ENCODE peak calls at places on chromosomes 1 and 21, in four cellular contexts. I is colonic mucosa; X is CD4-positive, alpha-beta T cell; R is CD8-positive, alpha-beta T cell. L is an unnamed sample.

GRCh38 chr1:164969256-164969655 is 387.3 kb downstream of the LMX1A start:
- DNase-seq in I (no peak), R (no peak), X (no peak), L (no peak)

GRCh38 chr1:110477445-110477957 is 26.6 kb downstream of the PROK1 start:
- DNase-seq in R (no peak), I (peak; percentile 25), X (no peak), L (no peak)

GRCh38 chr1:31418626-31419025 is 5.6 kb downstream of the SERINC2 start:
- DNase-seq in I (no peak), R (no peak), X (no peak), L (no peak)

GRCh38 chr1:156652131-156652991 is 10.4 kb downstream of the BCAN start:
- DNase-seq in I (no peak), R (no peak), X (no peak), L (no peak)

GRCh38 chr1:192788184-192788583 is 20.7 kb upstream of the RGS2 start:
- DNase-seq in I (peak; percentile 23), R (no peak), X (no peak), L (no peak)

GRCh38 chr1:162166934-162167615 is 97.6 kb downstream of the NOS1AP start:
- DNase-seq in I (no peak), X (no peak), R (no peak), L (no peak)

GRCh38 chr1:241591317-241591716 is 48.9 kb downstream of the CHML start:
- DNase-seq in I (no peak), R (no peak), X (no peak), L (no peak)

GRCh38 chr21:36762636-36763035 is 63.7 kb downstream of the SIM2 start:
- DNase-seq in X (no peak), R (no peak), I (no peak), L (no peak)

GRCh38 chr1:225973158-225973557 is 26.0 kb downstream of the SDE2 start:
- DNase-seq in R (no peak), X (no peak), I (peak; percentile 82), L (no peak)

GRCh38 chr1:32972814-32973428 is 8.3 kb upstream of the RNF19B start:
- DNase-seq in R (no peak), I (peak; percentile 69), X (no peak), L (no peak)

GRCh38 chr1:41236781-41237180 is 5.3 kb downstream of the SCMH1 start:
- DNase-seq in I (no peak), X (no peak), R (no peak), L (no peak)

GRCh38 chr1:112172294-112172882 is 182.9 kb upstream of the KCND3 start:
- DNase-seq in R (no peak), I (peak; percentile 18), X (no peak), L (no peak)

GRCh38 chr1:62285984-62286481 is 33.2 kb downstream of the KANK4 start:
- DNase-seq in R (no peak), X (no peak), I (peak; percentile 48), L (no peak)

GRCh38 chr1:1059494-1060280 is 14.4 kb downstream of the RNF223 start:
- DNase-seq in X (peak; percentile 87), I (peak; percentile 94), R (peak; percentile 92), L (peak; percentile 85)

GRCh38 chr1:201406831-201407406 is 7.8 kb upstream of the LAD1 start:
- DNase-seq in I (peak; percentile 86), X (no peak), R (no peak), L (no peak)

GRCh38 chr21:18069875-18070274 is 174.8 kb upstream of the CHODL start:
- DNase-seq in I (no peak), R (no peak), X (no peak), L (no peak)

GRCh38 chr1:181587870-181588438 is 104.6 kb downstream of the CACNA1E start:
- DNase-seq in X (no peak), R (no peak), I (no peak), L (no peak)

GRCh38 chr21:44713130-44713529 is 1.8 kb upstream of the TSPEAR start:
- DNase-seq in R (no peak), I (no peak), X (no peak), L (no peak)

GRCh38 chr1:246579818-246580217 is 13.6 kb downstream of the CNST start:
- DNase-seq in I (no peak), X (no peak), R (no peak), L (no peak)

GRCh38 chr1:219883400-219884332 is 44.7 kb downstream of the SLC30A10 start:
- DNase-seq in I (no peak), X (no peak), R (no peak), L (no peak)

GRCh38 chr1:24127134-24127800 is 15.3 kb upstream of the MYOM3 start:
- DNase-seq in I (no peak), R (no peak), X (no peak), L (no peak)

GRCh38 chr1:95793893-95794292 is 559.9 kb downstream of the RWDD3 start:
- DNase-seq in R (no peak), I (no peak), X (no peak), L (no peak)

GRCh38 chr1:11730429-11730861 is 5.5 kb upstream of the AGTRAP start:
- DNase-seq in I (peak; percentile 69), X (peak; percentile 39), R (peak; percentile 48), L (no peak)

GRCh38 chr1:160058087-160058486 is 11.9 kb downstream of the KCNJ10 start:
- DNase-seq in X (no peak), I (no peak), R (no peak), L (no peak)

GRCh38 chr1:186082235-186082937 is 292.7 kb downstream of the TPR start:
- DNase-seq in X (no peak), R (no peak), I (peak; percentile 91), L (peak; percentile 4)

GRCh38 chr1:20785907-20786309 is 1.2 kb downstream of the HP1BP3 start:
- DNase-seq in X (no peak), R (no peak), I (peak; percentile 47), L (no peak)

GRCh38 chr1:241627453-241628329 is 12.5 kb downstream of the CHML start:
- DNase-seq in X (peak; percentile 41), I (peak; percentile 56), R (peak; percentile 39), L (peak; percentile 8)

GRCh38 chr1:245365071-245365470 is 210.3 kb downstream of the KIF26B start:
- DNase-seq in R (no peak), X (no peak), I (no peak), L (no peak)

GRCh38 chr1:169892819-169893644 is 664 bp downstream of the SCYL3 start:
- DNase-seq in X (no peak), I (peak; percentile 39), R (peak; percentile 24), L (peak; percentile 17)

GRCh38 chr1:56934400-56935080 is 31.3 kb downstream of the C8B start:
- DNase-seq in I (no peak), X (no peak), R (no peak), L (no peak)

GRCh38 chr1:187306671-187307415 is 478.1 kb downstream of the PLA2G4A start:
- DNase-seq in X (no peak), R (no peak), I (no peak), L (no peak)

GRCh38 chr1:193342811-193343210 is 156.4 kb upstream of the B3GALT2 start:
- DNase-seq in R (no peak), X (no peak), I (no peak), L (no peak)

GRCh38 chr1:108862017-108862610 is 5.2 kb upstream of the AKNAD1 start:
- DNase-seq in I (no peak), R (no peak), X (no peak), L (no peak)

GRCh38 chr1:9128520-9129371 is at the start of gene GPR157:
- DNase-seq in X (peak; percentile 81), I (peak; percentile 95), R (peak; percentile 81), L (peak; percentile 79)

GRCh38 chr21:42513151-42513984 is at the start of gene SLC37A1:
- DNase-seq in I (peak; percentile 46), R (peak; percentile 38), X (peak; percentile 35), L (peak; percentile 32)

GRCh38 chr1:22876359-22877111 is 96.1 kb downstream of the LACTBL1 start:
- DNase-seq in R (no peak), X (no peak), I (no peak), L (no peak)

GRCh38 chr1:17239420-17239819 is 9.5 kb upstream of the PADI3 start:
- DNase-seq in X (no peak), I (peak; percentile 68), R (no peak), L (no peak)

GRCh38 chr1:242610209-242610608 is 85.7 kb upstream of the PLD5 start:
- DNase-seq in I (no peak), X (no peak), R (no peak), L (no peak)

GRCh38 chr1:214503553-214503952 is 47.8 kb downstream of the PTPN14 start:
- DNase-seq in X (no peak), R (no peak), I (no peak), L (no peak)

GRCh38 chr21:38297193-38297592 is 40.4 kb downstream of the KCNJ15 start:
- DNase-seq in R (no peak), X (no peak), I (no peak), L (no peak)

GRCh38 chr1:231666220-231666956 is 39.8 kb downstream of the DISC1 start:
- DNase-seq in I (no peak), R (no peak), X (no peak), L (no peak)
- H3K9me3 ChIP-seq in I (no peaks in the 10 kb centered on the region), R (no peaks in the 10 kb centered on the region), X (peaks cover 24% of the 10 kb centered on the region), L (no peaks in the 10 kb centered on the region)

GRCh38 chr1:2925291-2925690 is 96.0 kb upstream of the ACTRT2 start:
- DNase-seq in I (no peak), R (no peak), X (no peak), L (no peak)
- H3K9me3 ChIP-seq in I (no peaks in the 10 kb centered on the region), R (no peaks in the 10 kb centered on the region), X (no peaks in the 10 kb centered on the region), L (no peaks in the 10 kb centered on the region)

DNA sequence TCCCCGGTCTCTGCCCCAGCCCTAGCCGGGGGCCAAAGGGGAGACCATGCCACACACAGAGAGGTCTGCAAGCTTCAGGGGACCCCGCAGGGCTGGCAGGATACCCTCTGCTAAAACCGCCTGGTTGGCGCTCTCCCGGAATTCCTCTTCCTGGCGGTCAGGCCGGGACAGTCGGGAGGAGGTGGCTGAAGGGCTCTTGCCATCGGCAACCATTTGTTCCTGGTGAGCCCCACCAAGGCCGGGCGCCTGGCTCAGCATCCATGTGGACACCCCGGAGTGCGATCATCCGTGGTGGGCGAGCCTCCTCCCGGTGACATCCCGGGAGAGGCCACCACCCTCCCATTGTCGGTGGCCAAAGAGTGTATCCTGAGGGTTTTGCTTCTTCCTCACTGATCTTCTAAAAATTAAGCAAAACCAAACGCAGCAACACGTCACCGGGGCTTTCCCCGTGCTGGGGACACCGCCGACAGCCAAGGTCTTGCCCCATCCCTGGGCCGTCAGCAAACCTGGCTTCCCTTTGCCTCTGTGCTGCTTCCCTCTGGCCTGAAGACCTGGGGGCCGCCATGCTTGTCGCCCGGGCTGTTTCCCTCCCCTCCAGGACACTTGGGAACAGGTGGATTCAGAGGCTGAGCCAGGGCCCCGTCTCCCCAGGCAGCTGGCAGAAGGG is 59.1 kb upstream of the TTC34 start:
- DNase-seq in I (no peak), X (no peak), R (no peak), L (peak; percentile 6)
- H3K9me3 ChIP-seq in I (no peaks in the 10 kb centered on the region), X (no peaks in the 10 kb centered on the region), R (no peaks in the 10 kb centered on the region), L (no peaks in the 10 kb centered on the region)

DNA sequence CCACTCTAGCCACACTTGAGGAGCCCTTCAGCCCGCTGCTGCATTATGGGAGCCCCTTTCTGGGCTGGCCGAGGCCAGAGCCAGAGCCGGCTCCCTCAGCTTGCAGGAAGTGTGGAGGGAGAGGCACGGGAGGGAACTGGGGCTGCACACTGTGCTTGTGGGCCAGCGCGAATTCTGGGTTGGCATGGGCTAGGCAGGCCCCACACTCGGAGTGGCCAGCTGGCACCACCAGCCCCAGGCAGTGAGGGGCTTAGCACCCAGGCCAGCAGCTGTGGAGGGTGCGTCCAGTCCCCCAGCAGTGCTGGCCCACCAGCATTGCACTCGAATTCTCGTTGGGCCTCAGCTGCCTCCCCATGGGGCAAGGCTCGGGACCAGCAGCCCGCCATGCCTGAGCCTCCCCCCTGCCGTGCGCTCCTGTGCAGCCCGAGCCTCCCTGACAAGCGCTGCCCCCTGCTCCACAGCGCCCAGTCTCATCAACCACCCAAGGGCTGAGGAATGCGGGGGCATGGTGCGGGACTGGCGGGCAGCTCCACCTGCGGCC is 785.9 kb upstream of the TPTE start:
- DNase-seq in X (no peak), I (no peak), R (no peak), L (no peak)
- H3K9me3 ChIP-seq in X (peaks cover 20% of the 10 kb centered on the region), I (peaks cover 13% of the 10 kb centered on the region), R (peaks cover 9% of the 10 kb centered on the region), L (no peaks in the 10 kb centered on the region)